ENCODE peak calls at places on chromosomes 13 and 19, in ten cellular contexts. One of them, this sample, is unnamed.

GRCh38 chr13:60398438-60398891 is 1.4 kb downstream of the TDRD3 start:
- DNase-seq in GM12878: no peak
- DNase-seq in stomach: no peak
- DNase-seq in upper lobe of left lung: no peak
- DNase-seq in tibial nerve: no peak
- DNase-seq in ovary: no peak
- DNase-seq in sigmoid colon: no peak
- DNase-seq in A549: no peak
- DNase-seq in K562: no peak
- DNase-seq in suprapubic skin: no peak
- DNase-seq in this sample: no peak

GRCh38 chr19:18292460-18292809 is 11.0 kb upstream of the JUND start:
- DNase-seq in GM12878: no peak
- DNase-seq in ovary: no peak
- DNase-seq in K562: no peak
- DNase-seq in tibial nerve: no peak
- DNase-seq in suprapubic skin: no peak
- DNase-seq in stomach: no peak
- DNase-seq in sigmoid colon: no peak
- DNase-seq in upper lobe of left lung: peak
- DNase-seq in A549: peak
- DNase-seq in this sample: no peak

GRCh38 chr19:47595937-47596336 is 13.0 kb upstream of the BICRA start:
- DNase-seq in suprapubic skin: no peak
- DNase-seq in upper lobe of left lung: peak
- DNase-seq in sigmoid colon: no peak
- DNase-seq in stomach: no peak
- DNase-seq in tibial nerve: no peak
- DNase-seq in ovary: no peak
- DNase-seq in GM12878: no peak
- DNase-seq in A549: no peak
- DNase-seq in K562: no peak
- DNase-seq in this sample: no peak

GRCh38 chr19:3707868-3708206 is 347 bp upstream of the TJP3 start:
- DNase-seq in stomach: no peak
- DNase-seq in suprapubic skin: no peak
- DNase-seq in upper lobe of left lung: no peak
- DNase-seq in tibial nerve: no peak
- DNase-seq in ovary: no peak
- DNase-seq in A549: no peak
- DNase-seq in sigmoid colon: no peak
- DNase-seq in GM12878: no peak
- DNase-seq in K562: no peak
- DNase-seq in this sample: no peak

GRCh38 chr19:32902448-32902847 is 32.9 kb upstream of the SLC7A9 start:
- DNase-seq in K562: no peak
- DNase-seq in suprapubic skin: no peak
- DNase-seq in A549: no peak
- DNase-seq in stomach: no peak
- DNase-seq in upper lobe of left lung: no peak
- DNase-seq in GM12878: no peak
- DNase-seq in tibial nerve: no peak
- DNase-seq in sigmoid colon: no peak
- DNase-seq in ovary: no peak
- DNase-seq in this sample: peak

GRCh38 chr19:15643387-15643786 is 2.7 kb downstream of the CYP4F3 start:
- DNase-seq in stomach: no peak
- DNase-seq in suprapubic skin: no peak
- DNase-seq in K562: no peak
- DNase-seq in tibial nerve: no peak
- DNase-seq in A549: no peak
- DNase-seq in ovary: no peak
- DNase-seq in GM12878: no peak
- DNase-seq in sigmoid colon: no peak
- DNase-seq in upper lobe of left lung: no peak
- DNase-seq in this sample: no peak

GRCh38 chr13:21149568-21149967 is 26.8 kb downstream of the SKA3 start:
- DNase-seq in GM12878: no peak
- DNase-seq in suprapubic skin: no peak
- DNase-seq in stomach: no peak
- DNase-seq in tibial nerve: no peak
- DNase-seq in A549: no peak
- DNase-seq in upper lobe of left lung: no peak
- DNase-seq in K562: no peak
- DNase-seq in ovary: no peak
- DNase-seq in sigmoid colon: no peak
- DNase-seq in this sample: no peak

GRCh38 chr13:19075418-19075817 is 106.2 kb downstream of the TUBA3C start:
- DNase-seq in sigmoid colon: no peak
- DNase-seq in stomach: no peak
- DNase-seq in K562: no peak
- DNase-seq in suprapubic skin: no peak
- DNase-seq in ovary: no peak
- DNase-seq in tibial nerve: no peak
- DNase-seq in A549: no peak
- DNase-seq in upper lobe of left lung: no peak
- DNase-seq in GM12878: no peak
- DNase-seq in this sample: no peak

GRCh38 chr13:84591444-84591843 is 709.2 kb upstream of the SLITRK1 start:
- DNase-seq in A549: no peak
- DNase-seq in upper lobe of left lung: no peak
- DNase-seq in GM12878: no peak
- DNase-seq in tibial nerve: no peak
- DNase-seq in sigmoid colon: no peak
- DNase-seq in K562: no peak
- DNase-seq in suprapubic skin: no peak
- DNase-seq in ovary: no peak
- DNase-seq in stomach: no peak
- DNase-seq in this sample: no peak

GRCh38 chr13:85525411-85525810 is 273.8 kb downstream of the SLITRK6 start:
- DNase-seq in suprapubic skin: no peak
- DNase-seq in upper lobe of left lung: no peak
- DNase-seq in ovary: no peak
- DNase-seq in GM12878: no peak
- DNase-seq in sigmoid colon: no peak
- DNase-seq in A549: no peak
- DNase-seq in K562: no peak
- DNase-seq in stomach: no peak
- DNase-seq in tibial nerve: no peak
- DNase-seq in this sample: no peak

GRCh38 chr13:51643882-51644281 is 59.6 kb downstream of the WDFY2 start:
- DNase-seq in ovary: no peak
- DNase-seq in GM12878: no peak
- DNase-seq in sigmoid colon: no peak
- DNase-seq in A549: peak
- DNase-seq in suprapubic skin: no peak
- DNase-seq in K562: no peak
- DNase-seq in tibial nerve: no peak
- DNase-seq in stomach: no peak
- DNase-seq in upper lobe of left lung: no peak
- DNase-seq in this sample: no peak

GRCh38 chr13:21234537-21234936 is 58.1 kb downstream of the MRPL57 start:
- DNase-seq in tibial nerve: no peak
- DNase-seq in upper lobe of left lung: no peak
- DNase-seq in A549: no peak
- DNase-seq in suprapubic skin: no peak
- DNase-seq in stomach: no peak
- DNase-seq in ovary: peak
- DNase-seq in sigmoid colon: no peak
- DNase-seq in K562: no peak
- DNase-seq in GM12878: no peak
- DNase-seq in this sample: no peak

GRCh38 chr13:19685445-19685844 is 52.0 kb downstream of the MPHOSPH8 start:
- DNase-seq in tibial nerve: no peak
- DNase-seq in GM12878: no peak
- DNase-seq in suprapubic skin: no peak
- DNase-seq in K562: no peak
- DNase-seq in upper lobe of left lung: no peak
- DNase-seq in sigmoid colon: no peak
- DNase-seq in ovary: no peak
- DNase-seq in stomach: no peak
- DNase-seq in A549: no peak
- DNase-seq in this sample: no peak

GRCh38 chr19:8491574-8491973 is 10.9 kb downstream of the PRAM1 start:
- DNase-seq in upper lobe of left lung: no peak
- DNase-seq in stomach: no peak
- DNase-seq in GM12878: no peak
- DNase-seq in K562: no peak
- DNase-seq in sigmoid colon: no peak
- DNase-seq in tibial nerve: no peak
- DNase-seq in suprapubic skin: no peak
- DNase-seq in A549: no peak
- DNase-seq in ovary: no peak
- DNase-seq in this sample: no peak

GRCh38 chr13:45696610-45697226 is 5.4 kb upstream of the CBY2 start:
- DNase-seq in suprapubic skin: no peak
- DNase-seq in stomach: no peak
- DNase-seq in ovary: no peak
- DNase-seq in K562: no peak
- DNase-seq in tibial nerve: no peak
- DNase-seq in sigmoid colon: no peak
- DNase-seq in A549: no peak
- DNase-seq in GM12878: peak
- DNase-seq in upper lobe of left lung: no peak
- DNase-seq in this sample: no peak

DNA sequence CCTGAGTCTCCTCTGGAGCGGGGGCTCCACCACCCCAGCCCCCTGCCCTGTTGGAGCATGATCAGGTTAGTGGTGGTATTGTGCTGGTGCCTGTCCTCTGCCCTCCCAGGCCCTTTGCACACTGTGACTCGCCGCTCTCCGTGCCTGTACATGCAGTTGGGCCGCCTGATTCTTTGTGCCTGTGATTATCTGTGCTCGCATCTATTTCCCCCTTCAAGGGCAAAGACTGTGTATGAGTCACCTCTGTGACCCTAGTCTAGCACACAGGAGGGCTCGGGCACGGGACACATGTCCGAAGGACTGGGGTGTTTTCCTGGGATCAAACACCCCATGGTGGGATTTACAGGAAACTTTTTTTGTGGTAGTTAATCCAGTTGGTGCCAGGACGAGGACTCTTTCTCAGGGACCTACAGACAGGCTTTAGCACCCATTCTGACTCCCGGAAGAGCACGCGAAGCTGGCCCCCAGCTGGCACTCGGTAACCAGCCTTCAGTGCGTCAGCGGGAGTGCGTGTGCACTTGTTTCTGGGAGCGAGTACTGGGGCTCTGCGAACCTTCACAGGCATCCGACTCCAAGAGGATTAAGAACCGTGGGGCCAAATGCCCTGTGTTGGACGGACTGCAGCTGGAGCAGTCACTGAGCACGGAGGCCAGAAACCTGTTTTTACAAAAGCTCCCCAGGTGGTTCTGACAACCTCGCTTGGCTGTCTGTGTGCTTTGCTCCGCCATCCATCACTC is 6.7 kb downstream of the PPP1R37 start:
- DNase-seq in A549: no peak
- DNase-seq in stomach: peak
- DNase-seq in sigmoid colon: no peak
- DNase-seq in tibial nerve: no peak
- DNase-seq in K562: no peak
- DNase-seq in suprapubic skin: no peak
- DNase-seq in ovary: no peak
- DNase-seq in GM12878: no peak
- DNase-seq in upper lobe of left lung: no peak
- DNase-seq in this sample: no peak
- H3K27ac ChIP-seq in A549: peak
- H3K27ac ChIP-seq in stomach: peak
- H3K27ac ChIP-seq in sigmoid colon: no peak
- H3K27ac ChIP-seq in tibial nerve: no peak
- H3K27ac ChIP-seq in K562: no peak
- H3K27ac ChIP-seq in suprapubic skin: peak
- H3K27ac ChIP-seq in ovary: no peak
- H3K27ac ChIP-seq in GM12878: no peak
- H3K27ac ChIP-seq in upper lobe of left lung: no peak
- H3K27ac ChIP-seq in this sample: no peak

GRCh38 chr19:52669586-52669985 is 31.4 kb upstream of the ZNF83 start:
- DNase-seq in suprapubic skin: no peak
- DNase-seq in stomach: no peak
- DNase-seq in K562: no peak
- DNase-seq in ovary: no peak
- DNase-seq in upper lobe of left lung: no peak
- DNase-seq in GM12878: no peak
- DNase-seq in A549: no peak
- DNase-seq in tibial nerve: no peak
- DNase-seq in sigmoid colon: no peak
- DNase-seq in this sample: no peak
- TF ChIP-seq EP300 in suprapubic skin: no peak
- TF ChIP-seq EP300 in stomach: no peak
- TF ChIP-seq EP300 in K562: no peak
- TF ChIP-seq EP300 in ovary: no peak
- TF ChIP-seq EP300 in upper lobe of left lung: no peak
- TF ChIP-seq EP300 in GM12878: no peak
- TF ChIP-seq EP300 in A549: no peak
- TF ChIP-seq EP300 in tibial nerve: no peak
- TF ChIP-seq EP300 in sigmoid colon: no peak
- TF ChIP-seq EP300 in this sample: no peak

DNA sequence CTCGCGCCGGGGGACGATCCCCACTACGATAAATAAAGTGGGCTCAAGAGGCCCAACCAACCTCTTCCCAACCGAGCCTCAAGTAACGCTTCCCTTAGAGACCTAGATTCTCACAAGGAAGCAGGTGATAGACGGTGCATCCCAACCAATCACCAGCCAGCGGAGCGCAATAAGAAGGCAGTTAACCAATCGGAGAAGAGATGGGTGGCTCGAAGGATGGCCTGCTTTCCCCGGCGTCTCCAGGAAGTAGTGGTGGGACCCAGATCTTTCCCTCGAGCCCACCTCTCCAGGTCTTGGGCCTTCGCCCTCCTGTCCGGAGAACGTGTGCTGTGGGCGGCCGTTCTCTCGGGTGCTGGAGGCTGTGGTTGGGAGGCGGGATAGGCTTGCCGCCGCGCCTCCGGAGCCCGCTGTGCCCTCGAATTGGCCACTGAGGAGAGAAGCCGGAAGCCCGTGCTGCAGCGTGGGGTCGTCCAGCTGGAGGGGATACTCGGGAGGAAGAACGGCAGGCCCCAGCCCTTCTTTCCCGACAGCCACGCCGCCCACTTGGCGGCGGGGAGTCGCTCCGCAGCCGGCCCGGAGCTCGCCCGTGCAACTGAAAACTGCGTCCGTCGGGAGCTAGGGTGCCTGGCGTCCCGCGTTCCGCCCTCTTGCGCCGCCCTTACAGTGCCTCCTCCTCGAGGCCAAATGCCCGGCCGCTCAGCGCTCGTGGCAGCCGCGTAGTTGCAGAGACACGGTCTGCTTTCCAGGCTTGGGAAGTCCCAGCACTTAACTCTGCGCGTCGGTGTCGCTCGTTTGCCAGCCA is at the start of gene RNF6:
- DNase-seq in suprapubic skin: peak
- DNase-seq in tibial nerve: peak
- DNase-seq in stomach: peak
- DNase-seq in sigmoid colon: peak
- DNase-seq in K562: peak
- DNase-seq in upper lobe of left lung: peak
- DNase-seq in GM12878: peak
- DNase-seq in A549: peak
- DNase-seq in ovary: peak
- DNase-seq in this sample: peak
- H3K27ac ChIP-seq in suprapubic skin: peak
- H3K27ac ChIP-seq in tibial nerve: peak
- H3K27ac ChIP-seq in stomach: peak
- H3K27ac ChIP-seq in sigmoid colon: peak
- H3K27ac ChIP-seq in K562: peak
- H3K27ac ChIP-seq in upper lobe of left lung: peak
- H3K27ac ChIP-seq in GM12878: peak
- H3K27ac ChIP-seq in A549: peak
- H3K27ac ChIP-seq in ovary: peak
- H3K27ac ChIP-seq in this sample: peak

GRCh38 chr19:10155834-10156233 is 36.1 kb upstream of the EIF3G start:
- DNase-seq in A549: no peak
- DNase-seq in upper lobe of left lung: no peak
- DNase-seq in sigmoid colon: no peak
- DNase-seq in GM12878: no peak
- DNase-seq in ovary: no peak
- DNase-seq in suprapubic skin: no peak
- DNase-seq in K562: no peak
- DNase-seq in stomach: no peak
- DNase-seq in tibial nerve: no peak
- DNase-seq in this sample: no peak
- TF ChIP-seq EP300 in A549: no peak
- TF ChIP-seq EP300 in upper lobe of left lung: no peak
- TF ChIP-seq EP300 in sigmoid colon: no peak
- TF ChIP-seq EP300 in GM12878: no peak
- TF ChIP-seq EP300 in ovary: no peak
- TF ChIP-seq EP300 in suprapubic skin: no peak
- TF ChIP-seq EP300 in K562: no peak
- TF ChIP-seq EP300 in stomach: no peak
- TF ChIP-seq EP300 in tibial nerve: no peak
- TF ChIP-seq EP300 in this sample: no peak